ENCODE peak calls at places on chromosomes 5 and 9, in five cellular contexts. X, O, H, R and T are unnamed samples.

GRCh38 chr9:133104718-133105460 is 16.2 kb downstream of the RALGDS start:
- DNase-seq in O (peak; percentile 60), X (peak; percentile 11), R (no peak), H (no peak), T (no peak)

GRCh38 chr5:72841756-72842535 is 25.5 kb downstream of the TNPO1 start:
- DNase-seq in H (no peak), O (no peak), R (no peak), X (no peak), T (no peak)

GRCh38 chr9:103242025-103242424 is 246.9 kb downstream of the CYLC2 start:
- DNase-seq in H (no peak), X (no peak), O (no peak), R (no peak), T (no peak)

GRCh38 chr9:2691626-2692025 is 25.7 kb upstream of the KCNV2 start:
- DNase-seq in X (no peak), O (no peak), R (no peak), H (no peak), T (no peak)

GRCh38 chr9:134010774-134011173 is 14.5 kb upstream of the BRD3OS start:
- DNase-seq in R (no peak), H (no peak), X (no peak), O (no peak), T (no peak)

GRCh38 chr5:89133129-89133528 is 250.1 kb upstream of the MEF2C start:
- DNase-seq in H (no peak), O (no peak), R (no peak), X (no peak), T (no peak)

GRCh38 chr9:131402738-131403492 is 9.0 kb downstream of the PRRC2B start:
- DNase-seq in X (peak; percentile 88), R (no peak), O (peak; percentile 87), H (no peak), T (peak; percentile 84)

GRCh38 chr9:6557883-6558282 is 87.6 kb downstream of the GLDC start:
- DNase-seq in H (no peak), O (no peak), X (no peak), R (no peak), T (no peak)

GRCh38 chr5:147504001-147504400 is 5.9 kb downstream of the DPYSL3 start:
- DNase-seq in R (no peak), X (peak; percentile 40), H (no peak), O (no peak), T (no peak)

GRCh38 chr9:95815153-95815552 is 60.3 kb upstream of the ERCC6L2 start:
- DNase-seq in H (no peak), R (no peak), X (no peak), O (no peak), T (no peak)

GRCh38 chr9:115016369-115016768 is 86.0 kb upstream of the TNFSF8 start:
- DNase-seq in X (no peak), R (no peak), H (no peak), O (no peak), T (no peak)

GRCh38 chr9:118058227-118058626 is 354.0 kb downstream of the TLR4 start:
- DNase-seq in X (no peak), R (no peak), H (no peak), O (no peak), T (no peak)

GRCh38 chr5:39201160-39201794 is 18.1 kb downstream of the FYB1 start:
- DNase-seq in X (no peak), O (no peak), R (no peak), H (no peak), T (no peak)

GRCh38 chr5:142095651-142096330 is 12.8 kb upstream of the NDFIP1 start:
- DNase-seq in H (peak; percentile 72), O (no peak), X (no peak), R (no peak), T (no peak)

GRCh38 chr9:127526655-127527559 is 75.6 kb downstream of the LRSAM1 start:
- DNase-seq in R (no peak), X (no peak), H (no peak), O (peak; percentile 41), T (no peak)

GRCh38 chr9:95551406-95551805 is 34.6 kb upstream of the PTCH1 start:
- DNase-seq in O (no peak), H (no peak), R (no peak), X (no peak), T (no peak)

GRCh38 chr5:170626507-170627150 is 122.8 kb downstream of the KCNIP1 start:
- DNase-seq in O (no peak), X (no peak), R (no peak), H (no peak), T (no peak)

GRCh38 chr5:93909356-93909755 is 168.0 kb upstream of the POU5F2 start:
- DNase-seq in H (no peak), X (no peak), R (no peak), O (no peak), T (no peak)

GRCh38 chr5:149002761-149003689 is 59.8 kb downstream of the SH3TC2 start:
- DNase-seq in R (no peak), O (no peak), X (no peak), H (no peak), T (no peak)

GRCh38 chr5:179124853-179125788 is 64.9 kb downstream of the ZNF354C start:
- DNase-seq in O (no peak), H (no peak), R (no peak), X (no peak), T (no peak)

GRCh38 chr5:89396262-89396975 is 513.4 kb upstream of the MEF2C start:
- DNase-seq in O (no peak), R (no peak), H (no peak), X (no peak), T (no peak)

GRCh38 chr5:58455066-58455465 is 4.8 kb downstream of the PLK2 start:
- DNase-seq in R (no peak), X (no peak), O (no peak), H (no peak), T (no peak)

GRCh38 chr5:40141418-40141817 is 538.3 kb upstream of the PTGER4 start:
- DNase-seq in O (no peak), X (no peak), R (no peak), H (no peak), T (no peak)

GRCh38 chr9:87670572-87671264 is 55.2 kb upstream of the CTSL start:
- DNase-seq in H (no peak), R (no peak), X (no peak), O (no peak), T (peak; percentile 27)

GRCh38 chr9:14313951-14314423 is at the start of gene NFIB:
- DNase-seq in O (peak; percentile 77), X (peak; percentile 58), H (no peak), R (no peak), T (no peak)

GRCh38 chr5:154302181-154302580 is 111.6 kb downstream of the GALNT10 start:
- DNase-seq in H (no peak), O (peak; percentile 80), X (no peak), R (no peak), T (no peak)

GRCh38 chr5:2803751-2804150 is 52.3 kb upstream of the IRX2 start:
- DNase-seq in O (no peak), X (no peak), R (no peak), H (no peak), T (no peak)
- H3K4me3 ChIP-seq in O (no peak overlapping the region), X (no peak overlapping the region), R (no peak overlapping the region), H (no peak overlapping the region), T (no peak overlapping the region)

DNA sequence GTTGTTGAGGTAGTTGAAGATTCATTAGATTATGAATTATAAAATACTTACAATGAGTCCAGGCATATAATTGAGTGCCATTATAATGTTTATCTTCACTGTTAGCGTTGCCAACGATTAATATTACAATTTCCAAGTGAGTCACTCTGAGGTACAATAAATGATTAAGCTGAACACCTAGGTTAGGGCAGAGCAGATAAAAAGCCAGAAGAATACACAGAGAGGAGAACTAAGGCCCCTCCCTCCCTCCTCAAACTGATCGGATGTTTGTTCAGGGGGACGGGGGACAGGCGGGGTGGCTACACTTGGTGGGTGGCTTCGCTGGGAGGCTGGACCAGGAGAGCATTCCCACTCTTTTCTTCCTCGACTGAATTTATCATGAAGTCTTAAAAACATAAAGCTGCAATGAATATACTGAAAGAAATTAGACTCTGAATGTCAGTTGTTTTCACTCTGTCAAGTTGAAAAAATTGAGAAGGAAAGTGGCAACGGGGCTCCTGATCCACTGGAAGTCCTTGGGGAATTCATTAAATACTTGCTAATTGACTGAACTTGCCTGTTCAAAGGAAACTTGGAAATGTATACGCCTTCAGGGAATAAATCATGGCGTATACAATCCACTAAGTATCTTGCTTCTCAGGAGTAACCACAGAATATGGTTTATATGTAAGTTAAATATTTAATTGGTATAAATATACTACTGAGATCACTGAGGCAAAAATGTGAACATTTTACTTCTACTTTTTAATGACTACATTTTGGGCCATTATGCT is 198.1 kb downstream of the TSSK1B start:
- DNase-seq in H (no peak), O (no peak), X (no peak), R (no peak), T (no peak)
- H3K4me1 ChIP-seq in H (no peaks in the 10 kb centered on the region), O (peaks cover 17% of the 10 kb centered on the region), X (no peaks in the 10 kb centered on the region), R (no peaks in the 10 kb centered on the region), T (peaks cover 2% of the 10 kb centered on the region)

GRCh38 chr5:174723315-174723978 is 935 bp upstream of the MSX2 start:
- DNase-seq in O (no peak), R (no peak), H (no peak), X (no peak), T (no peak)
- H3K4me3 ChIP-seq in O (peak overlapping the region; percentile 57), R (peak overlapping the region; percentile 84), H (no peak overlapping the region), X (peak overlapping the region; percentile 50), T (no peak overlapping the region)

GRCh38 chr5:135323701-135324132 is 75.3 kb downstream of the MACROH2A1 start:
- DNase-seq in O (no peak), R (no peak), X (no peak), H (no peak), T (no peak)
- H3K4me1 ChIP-seq in O (no peaks in the 10 kb centered on the region), R (no peaks in the 10 kb centered on the region), X (no peaks in the 10 kb centered on the region), H (peaks cover 15% of the 10 kb centered on the region), T (no peaks in the 10 kb centered on the region)

GRCh38 chr5:78547171-78547570 is 101.4 kb downstream of the LHFPL2 start:
- DNase-seq in X (no peak), R (no peak), H (no peak), O (no peak), T (no peak)
- H3K4me3 ChIP-seq in X (no peak overlapping the region), R (no peak overlapping the region), H (no peak overlapping the region), O (no peak overlapping the region), T (no peak overlapping the region)

GRCh38 chr5:132438931-132439330 is 51.6 kb downstream of the IRF1 start:
- DNase-seq in O (no peak), X (peak; percentile 22), H (no peak), R (no peak), T (no peak)
- H3K4me1 ChIP-seq in O (peaks cover 61% of the 10 kb centered on the region), X (peaks cover 16% of the 10 kb centered on the region), H (peaks cover 55% of the 10 kb centered on the region), R (no peaks in the 10 kb centered on the region), T (peaks cover 28% of the 10 kb centered on the region)

GRCh38 chr5:175795959-175796358 is 75.4 kb upstream of the CPLX2 start:
- DNase-seq in H (no peak), O (no peak), R (no peak), X (no peak), T (no peak)
- H3K4me3 ChIP-seq in H (no peak overlapping the region), O (no peak overlapping the region), R (no peak overlapping the region), X (no peak overlapping the region), T (no peak overlapping the region)